ENCODE peak calls at places on chromosomes 11 and 22, in eight cellular contexts. One of them, this sample, is unnamed.

GRCh38 chr11:116853461-116854073 is 16.1 kb upstream of the APOA1 start:
- DNase-seq in tibial nerve: no peak
- DNase-seq in Karpas-422: no peak
- DNase-seq in IMR-90: peak; percentile 96
- DNase-seq in endothelial cell of umbilical vein: peak; percentile 79
- DNase-seq in OCI-LY7: peak; percentile 71
- DNase-seq in colonic mucosa: peak; percentile 66
- DNase-seq in heart left ventricle: no peak
- DNase-seq in this sample: no peak

GRCh38 chr11:66543263-66544107 is 2.4 kb downstream of the ZDHHC24 start:
- DNase-seq in endothelial cell of umbilical vein: peak; percentile 91
- DNase-seq in colonic mucosa: peak; percentile 35
- DNase-seq in Karpas-422: peak; percentile 91
- DNase-seq in IMR-90: peak; percentile 57
- DNase-seq in heart left ventricle: no peak
- DNase-seq in OCI-LY7: peak; percentile 95
- DNase-seq in tibial nerve: no peak
- DNase-seq in this sample: peak; percentile 48

GRCh38 chr11:63532799-63533475 is 3.7 kb upstream of the PLAAT4 start:
- DNase-seq in heart left ventricle: no peak
- DNase-seq in tibial nerve: no peak
- DNase-seq in colonic mucosa: no peak
- DNase-seq in Karpas-422: no peak
- DNase-seq in endothelial cell of umbilical vein: no peak
- DNase-seq in IMR-90: no peak
- DNase-seq in OCI-LY7: no peak
- DNase-seq in this sample: no peak

GRCh38 chr22:44938886-44939285 is 70.9 kb downstream of the PHF21B start:
- DNase-seq in colonic mucosa: no peak
- DNase-seq in tibial nerve: no peak
- DNase-seq in OCI-LY7: no peak
- DNase-seq in heart left ventricle: no peak
- DNase-seq in Karpas-422: no peak
- DNase-seq in IMR-90: no peak
- DNase-seq in endothelial cell of umbilical vein: no peak
- DNase-seq in this sample: no peak

GRCh38 chr11:60950933-60951610 is 904 bp downstream of the SLC15A3 start:
- DNase-seq in heart left ventricle: no peak
- DNase-seq in tibial nerve: no peak
- DNase-seq in OCI-LY7: no peak
- DNase-seq in endothelial cell of umbilical vein: no peak
- DNase-seq in colonic mucosa: no peak
- DNase-seq in IMR-90: no peak
- DNase-seq in Karpas-422: peak; percentile 66
- DNase-seq in this sample: peak; percentile 90

GRCh38 chr11:36478700-36479329 is 31.3 kb downstream of the TRAF6 start:
- DNase-seq in colonic mucosa: no peak
- DNase-seq in tibial nerve: peak; percentile 36
- DNase-seq in Karpas-422: peak; percentile 73
- DNase-seq in OCI-LY7: peak; percentile 62
- DNase-seq in endothelial cell of umbilical vein: peak; percentile 60
- DNase-seq in heart left ventricle: no peak
- DNase-seq in IMR-90: peak; percentile 59
- DNase-seq in this sample: no peak

GRCh38 chr11:115775846-115776245 is 271.6 kb upstream of the CADM1 start:
- DNase-seq in tibial nerve: no peak
- DNase-seq in heart left ventricle: no peak
- DNase-seq in Karpas-422: no peak
- DNase-seq in colonic mucosa: no peak
- DNase-seq in IMR-90: no peak
- DNase-seq in OCI-LY7: no peak
- DNase-seq in endothelial cell of umbilical vein: no peak
- DNase-seq in this sample: no peak

GRCh38 chr22:24830205-24830979 is 24.4 kb downstream of the SGSM1 start:
- DNase-seq in heart left ventricle: no peak
- DNase-seq in Karpas-422: no peak
- DNase-seq in tibial nerve: no peak
- DNase-seq in IMR-90: no peak
- DNase-seq in colonic mucosa: no peak
- DNase-seq in OCI-LY7: no peak
- DNase-seq in endothelial cell of umbilical vein: no peak
- DNase-seq in this sample: no peak

GRCh38 chr11:64357904-64358535 is 942 bp upstream of the RPS6KA4 start:
- DNase-seq in tibial nerve: no peak
- DNase-seq in Karpas-422: peak; percentile 65
- DNase-seq in OCI-LY7: no peak
- DNase-seq in heart left ventricle: no peak
- DNase-seq in endothelial cell of umbilical vein: no peak
- DNase-seq in colonic mucosa: peak; percentile 44
- DNase-seq in IMR-90: no peak
- DNase-seq in this sample: no peak

GRCh38 chr11:66600219-66600923 is 7.4 kb downstream of the CCS start:
- DNase-seq in endothelial cell of umbilical vein: no peak
- DNase-seq in tibial nerve: no peak
- DNase-seq in IMR-90: peak; percentile 36
- DNase-seq in colonic mucosa: no peak
- DNase-seq in Karpas-422: no peak
- DNase-seq in heart left ventricle: no peak
- DNase-seq in OCI-LY7: no peak
- DNase-seq in this sample: no peak

GRCh38 chr11:36258730-36259360 is 30.4 kb downstream of the COMMD9 start:
- DNase-seq in heart left ventricle: peak; percentile 67
- DNase-seq in endothelial cell of umbilical vein: peak; percentile 69
- DNase-seq in IMR-90: peak; percentile 77
- DNase-seq in Karpas-422: peak; percentile 90
- DNase-seq in tibial nerve: peak; percentile 45
- DNase-seq in OCI-LY7: peak; percentile 12
- DNase-seq in colonic mucosa: peak; percentile 31
- DNase-seq in this sample: no peak

GRCh38 chr22:17607891-17608521 is 20.5 kb downstream of the ATP6V1E1 start:
- DNase-seq in IMR-90: peak; percentile 10
- DNase-seq in heart left ventricle: no peak
- DNase-seq in colonic mucosa: no peak
- DNase-seq in Karpas-422: no peak
- DNase-seq in endothelial cell of umbilical vein: no peak
- DNase-seq in tibial nerve: no peak
- DNase-seq in OCI-LY7: no peak
- DNase-seq in this sample: no peak

GRCh38 chr11:126414615-126415014 is 59.1 kb downstream of the ST3GAL4 start:
- DNase-seq in OCI-LY7: no peak
- DNase-seq in colonic mucosa: no peak
- DNase-seq in heart left ventricle: no peak
- DNase-seq in IMR-90: no peak
- DNase-seq in Karpas-422: no peak
- DNase-seq in tibial nerve: no peak
- DNase-seq in endothelial cell of umbilical vein: no peak
- DNase-seq in this sample: no peak

GRCh38 chr22:31898911-31899310 is 45.4 kb upstream of the YWHAH start:
- DNase-seq in IMR-90: no peak
- DNase-seq in colonic mucosa: no peak
- DNase-seq in tibial nerve: no peak
- DNase-seq in heart left ventricle: no peak
- DNase-seq in endothelial cell of umbilical vein: no peak
- DNase-seq in Karpas-422: no peak
- DNase-seq in OCI-LY7: no peak
- DNase-seq in this sample: no peak

GRCh38 chr22:39097098-39098020 is at the start of gene APOBEC3H:
- DNase-seq in OCI-LY7: no peak
- DNase-seq in heart left ventricle: no peak
- DNase-seq in colonic mucosa: no peak
- DNase-seq in Karpas-422: no peak
- DNase-seq in IMR-90: no peak
- DNase-seq in endothelial cell of umbilical vein: no peak
- DNase-seq in tibial nerve: peak; percentile 25
- DNase-seq in this sample: peak; percentile 54

GRCh38 chr11:114239632-114240224 is 56.5 kb upstream of the NNMT start:
- DNase-seq in Karpas-422: no peak
- DNase-seq in colonic mucosa: no peak
- DNase-seq in heart left ventricle: no peak
- DNase-seq in tibial nerve: no peak
- DNase-seq in endothelial cell of umbilical vein: no peak
- DNase-seq in OCI-LY7: no peak
- DNase-seq in IMR-90: no peak
- DNase-seq in this sample: no peak

GRCh38 chr11:114233755-114234154 is 62.4 kb upstream of the NNMT start:
- DNase-seq in colonic mucosa: no peak
- DNase-seq in OCI-LY7: no peak
- DNase-seq in tibial nerve: no peak
- DNase-seq in IMR-90: peak; percentile 0
- DNase-seq in Karpas-422: no peak
- DNase-seq in endothelial cell of umbilical vein: no peak
- DNase-seq in heart left ventricle: no peak
- DNase-seq in this sample: no peak

GRCh38 chr11:114242032-114242431 is 54.2 kb upstream of the NNMT start:
- DNase-seq in tibial nerve: no peak
- DNase-seq in endothelial cell of umbilical vein: no peak
- DNase-seq in heart left ventricle: no peak
- DNase-seq in OCI-LY7: no peak
- DNase-seq in IMR-90: no peak
- DNase-seq in colonic mucosa: no peak
- DNase-seq in Karpas-422: no peak
- DNase-seq in this sample: no peak

GRCh38 chr11:114236829-114237228 is 59.4 kb upstream of the NNMT start:
- DNase-seq in heart left ventricle: no peak
- DNase-seq in colonic mucosa: no peak
- DNase-seq in Karpas-422: no peak
- DNase-seq in OCI-LY7: no peak
- DNase-seq in IMR-90: no peak
- DNase-seq in tibial nerve: no peak
- DNase-seq in endothelial cell of umbilical vein: no peak
- DNase-seq in this sample: no peak

GRCh38 chr11:114237321-114238280 is 58.6 kb upstream of the NNMT start:
- DNase-seq in IMR-90: peak; percentile 2
- DNase-seq in OCI-LY7: no peak
- DNase-seq in colonic mucosa: no peak
- DNase-seq in endothelial cell of umbilical vein: no peak
- DNase-seq in Karpas-422: no peak
- DNase-seq in heart left ventricle: no peak
- DNase-seq in tibial nerve: no peak
- DNase-seq in this sample: no peak
- H3K27ac ChIP-seq in IMR-90: no peak overlapping the region
- H3K27ac ChIP-seq in OCI-LY7: no peak overlapping the region
- H3K27ac ChIP-seq in colonic mucosa: no peak overlapping the region
- H3K27ac ChIP-seq in endothelial cell of umbilical vein: no peak overlapping the region
- H3K27ac ChIP-seq in Karpas-422: no peak overlapping the region
- H3K27ac ChIP-seq in heart left ventricle: peak overlapping the region; percentile 49
- H3K27ac ChIP-seq in tibial nerve: peak overlapping the region; percentile 18
- H3K27ac ChIP-seq in this sample: no peak overlapping the region

DNA sequence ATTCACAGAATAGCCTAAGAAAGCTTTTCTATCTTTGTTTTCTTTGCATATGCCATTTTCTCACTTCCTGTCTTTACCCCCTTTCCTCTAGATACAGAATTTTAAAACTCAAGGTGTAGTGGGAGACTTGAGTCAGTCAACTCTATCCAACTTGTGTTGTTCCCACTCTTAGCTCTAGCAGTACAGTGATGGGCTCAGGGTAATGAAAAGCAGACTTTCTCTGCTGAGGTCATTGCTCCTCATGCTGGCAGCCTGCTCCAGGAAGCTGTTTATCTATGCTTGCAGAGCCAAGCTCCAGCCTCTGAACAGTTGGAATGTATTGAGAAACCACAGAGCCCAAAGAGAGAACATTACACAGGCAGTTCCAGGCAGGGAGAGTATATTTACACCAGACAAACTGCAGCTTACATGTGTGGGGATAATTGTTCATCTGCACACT is 68.1 kb downstream of the CSTPP1 start:
- DNase-seq in endothelial cell of umbilical vein: peak; percentile 72
- DNase-seq in colonic mucosa: peak; percentile 73
- DNase-seq in IMR-90: peak; percentile 98
- DNase-seq in OCI-LY7: peak; percentile 67
- DNase-seq in heart left ventricle: peak; percentile 87
- DNase-seq in tibial nerve: peak; percentile 80
- DNase-seq in Karpas-422: peak; percentile 75
- DNase-seq in this sample: no peak
- H3K4me1 ChIP-seq in endothelial cell of umbilical vein: no peaks in the 10 kb centered on the region
- H3K4me1 ChIP-seq in colonic mucosa: peaks cover 3% of the 10 kb centered on the region
- H3K4me1 ChIP-seq in IMR-90: peaks cover 5% of the 10 kb centered on the region
- H3K4me1 ChIP-seq in OCI-LY7: peaks cover 84% of the 10 kb centered on the region
- H3K4me1 ChIP-seq in heart left ventricle: peaks cover 22% of the 10 kb centered on the region
- H3K4me1 ChIP-seq in tibial nerve: no peaks in the 10 kb centered on the region
- H3K4me1 ChIP-seq in Karpas-422: peaks cover 83% of the 10 kb centered on the region
- H3K4me1 ChIP-seq in this sample: peaks cover 26% of the 10 kb centered on the region

DNA sequence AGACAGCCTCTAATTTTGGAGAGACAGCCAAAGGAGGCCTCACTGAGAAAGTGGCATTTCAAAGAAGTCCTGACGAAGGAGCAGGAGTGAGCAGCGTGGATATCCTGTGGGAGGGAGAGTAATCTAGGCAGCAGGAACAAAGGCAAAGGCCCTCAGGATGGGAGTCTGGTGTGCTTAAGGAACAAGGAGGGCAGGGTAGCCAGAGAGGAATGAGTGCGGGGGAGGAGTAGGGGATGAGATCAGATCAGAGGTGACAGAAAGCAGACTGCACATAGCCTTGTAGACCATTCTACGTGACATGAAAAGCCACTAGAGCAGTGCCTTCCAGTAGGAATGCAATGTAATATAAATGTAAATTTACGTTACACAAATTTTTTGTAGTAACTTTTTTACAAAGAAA is 5.6 kb downstream of the SLC36A4 start:
- DNase-seq in colonic mucosa: no peak
- DNase-seq in OCI-LY7: no peak
- DNase-seq in Karpas-422: no peak
- DNase-seq in heart left ventricle: no peak
- DNase-seq in endothelial cell of umbilical vein: no peak
- DNase-seq in tibial nerve: no peak
- DNase-seq in IMR-90: no peak
- DNase-seq in this sample: no peak
- H3K27ac ChIP-seq in colonic mucosa: no peak overlapping the region
- H3K27ac ChIP-seq in OCI-LY7: no peak overlapping the region
- H3K27ac ChIP-seq in Karpas-422: no peak overlapping the region
- H3K27ac ChIP-seq in heart left ventricle: no peak overlapping the region
- H3K27ac ChIP-seq in endothelial cell of umbilical vein: no peak overlapping the region
- H3K27ac ChIP-seq in tibial nerve: no peak overlapping the region
- H3K27ac ChIP-seq in IMR-90: no peak overlapping the region
- H3K27ac ChIP-seq in this sample: peak overlapping the region; percentile 28

DNA sequence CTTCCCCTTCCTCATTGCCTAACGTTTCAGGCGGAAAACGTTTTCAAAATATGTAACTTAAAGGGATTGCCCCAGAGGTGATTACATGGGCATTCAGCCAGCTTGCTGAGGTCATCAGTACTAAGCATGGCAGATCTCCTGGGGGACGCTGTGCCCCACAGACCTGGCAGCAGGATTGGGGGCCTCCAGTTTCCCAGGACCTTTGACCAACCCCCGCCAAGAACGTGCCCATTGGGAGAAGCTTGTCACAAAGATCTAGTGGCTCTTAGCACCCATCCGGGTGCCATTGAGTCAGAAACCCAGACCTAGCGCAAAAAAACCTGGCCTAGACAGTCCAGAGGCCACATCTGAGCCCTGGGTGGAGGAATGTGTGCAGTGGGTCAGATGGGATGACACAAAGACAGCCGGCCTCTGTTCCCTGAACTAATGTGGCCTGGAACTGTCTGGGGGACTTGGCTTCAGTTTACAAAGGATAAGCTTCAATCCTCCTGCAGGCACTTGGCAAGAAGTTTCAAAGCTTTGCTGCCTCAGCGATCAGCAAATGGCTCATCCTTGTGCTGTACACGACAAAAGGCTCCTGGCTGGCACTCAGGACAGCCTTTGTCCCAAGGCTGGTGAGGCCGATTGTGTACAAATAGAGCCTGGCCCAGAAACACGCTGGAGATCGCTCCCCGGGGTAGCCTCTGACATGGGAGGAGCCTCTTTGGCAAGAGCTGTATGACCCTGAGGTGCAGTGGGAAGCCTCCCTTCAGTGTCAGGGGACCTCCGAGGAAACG is 9.5 kb downstream of the C1QTNF6 start:
- DNase-seq in heart left ventricle: peak; percentile 48
- DNase-seq in colonic mucosa: peak; percentile 81
- DNase-seq in IMR-90: no peak
- DNase-seq in OCI-LY7: no peak
- DNase-seq in endothelial cell of umbilical vein: peak; percentile 65
- DNase-seq in tibial nerve: no peak
- DNase-seq in Karpas-422: no peak
- DNase-seq in this sample: peak; percentile 28
- H3K4me1 ChIP-seq in heart left ventricle: peaks cover 37% of the 10 kb centered on the region
- H3K4me1 ChIP-seq in colonic mucosa: peaks cover 36% of the 10 kb centered on the region
- H3K4me1 ChIP-seq in IMR-90: peaks cover 17% of the 10 kb centered on the region
- H3K4me1 ChIP-seq in OCI-LY7: no peaks in the 10 kb centered on the region
- H3K4me1 ChIP-seq in endothelial cell of umbilical vein: peaks cover 30% of the 10 kb centered on the region
- H3K4me1 ChIP-seq in tibial nerve: no peaks in the 10 kb centered on the region
- H3K4me1 ChIP-seq in Karpas-422: peaks cover 5% of the 10 kb centered on the region
- H3K4me1 ChIP-seq in this sample: peaks cover 25% of the 10 kb centered on the region

This sample was measured in left lung.